ENCODE peak calls at places on chromosomes 6 and 20, in seven cellular contexts. One of them, this sample, is unnamed.

GRCh38 chr6:149362289-149362688 is 37.8 kb upstream of the SUMO4 start:
- DNase-seq in IMR-90: no peak
- DNase-seq in right lobe of liver: no peak
- DNase-seq in hepatocyte: no peak
- DNase-seq in right atrium auricular region: no peak
- DNase-seq in suprapubic skin: no peak
- DNase-seq in thoracic aorta: no peak
- DNase-seq in this sample: no peak

GRCh38 chr6:121826156-121826810 is 390.8 kb downstream of the GJA1 start:
- DNase-seq in suprapubic skin: no peak
- DNase-seq in hepatocyte: peak; percentile 27
- DNase-seq in right atrium auricular region: no peak
- DNase-seq in IMR-90: peak; percentile 95
- DNase-seq in right lobe of liver: no peak
- DNase-seq in thoracic aorta: no peak
- DNase-seq in this sample: no peak

GRCh38 chr6:154653853-154654252 is 79.4 kb upstream of the SCAF8 start:
- DNase-seq in hepatocyte: peak; percentile 65
- DNase-seq in suprapubic skin: no peak
- DNase-seq in right atrium auricular region: peak; percentile 62
- DNase-seq in thoracic aorta: peak; percentile 19
- DNase-seq in IMR-90: peak; percentile 87
- DNase-seq in right lobe of liver: no peak
- DNase-seq in this sample: no peak

GRCh38 chr20:1341561-1342265 is 12.8 kb upstream of the SDCBP2 start:
- DNase-seq in IMR-90: peak; percentile 80
- DNase-seq in suprapubic skin: no peak
- DNase-seq in right atrium auricular region: peak; percentile 38
- DNase-seq in right lobe of liver: no peak
- DNase-seq in hepatocyte: no peak
- DNase-seq in thoracic aorta: no peak
- DNase-seq in this sample: no peak

GRCh38 chr6:158047120-158047518 is 65.5 kb downstream of the SYNJ2 start:
- DNase-seq in suprapubic skin: peak; percentile 60
- DNase-seq in hepatocyte: peak; percentile 56
- DNase-seq in right lobe of liver: no peak
- DNase-seq in right atrium auricular region: no peak
- DNase-seq in thoracic aorta: no peak
- DNase-seq in IMR-90: peak; percentile 59
- DNase-seq in this sample: peak; percentile 66

GRCh38 chr6:18021166-18021850 is 33.9 kb upstream of the KIF13A start:
- DNase-seq in right lobe of liver: no peak
- DNase-seq in right atrium auricular region: no peak
- DNase-seq in suprapubic skin: no peak
- DNase-seq in hepatocyte: no peak
- DNase-seq in thoracic aorta: no peak
- DNase-seq in IMR-90: no peak
- DNase-seq in this sample: no peak

GRCh38 chr20:57461726-57462125 is 63.2 kb downstream of the CTCFL start:
- DNase-seq in IMR-90: no peak
- DNase-seq in right lobe of liver: no peak
- DNase-seq in hepatocyte: no peak
- DNase-seq in right atrium auricular region: no peak
- DNase-seq in thoracic aorta: no peak
- DNase-seq in suprapubic skin: no peak
- DNase-seq in this sample: no peak

GRCh38 chr6:41970436-41970846 is 28.8 kb upstream of the CCND3 start:
- DNase-seq in right lobe of liver: no peak
- DNase-seq in hepatocyte: no peak
- DNase-seq in thoracic aorta: no peak
- DNase-seq in suprapubic skin: no peak
- DNase-seq in right atrium auricular region: peak; percentile 59
- DNase-seq in IMR-90: peak; percentile 38
- DNase-seq in this sample: peak; percentile 51

GRCh38 chr6:170036916-170037315 is 254.0 kb downstream of the DLL1 start:
- DNase-seq in suprapubic skin: peak; percentile 32
- DNase-seq in IMR-90: no peak
- DNase-seq in thoracic aorta: no peak
- DNase-seq in hepatocyte: no peak
- DNase-seq in right atrium auricular region: no peak
- DNase-seq in right lobe of liver: no peak
- DNase-seq in this sample: peak; percentile 7

GRCh38 chr6:122620902-122621301 is 10.7 kb downstream of the PKIB start:
- DNase-seq in suprapubic skin: no peak
- DNase-seq in hepatocyte: no peak
- DNase-seq in right lobe of liver: no peak
- DNase-seq in thoracic aorta: no peak
- DNase-seq in IMR-90: peak; percentile 23
- DNase-seq in right atrium auricular region: no peak
- DNase-seq in this sample: no peak

GRCh38 chr6:163438298-163438939 is 23.9 kb downstream of the QKI start:
- DNase-seq in IMR-90: peak; percentile 27
- DNase-seq in right atrium auricular region: no peak
- DNase-seq in thoracic aorta: no peak
- DNase-seq in hepatocyte: no peak
- DNase-seq in suprapubic skin: no peak
- DNase-seq in right lobe of liver: no peak
- DNase-seq in this sample: no peak

GRCh38 chr6:163442336-163442735 is 27.8 kb downstream of the QKI start:
- DNase-seq in thoracic aorta: no peak
- DNase-seq in IMR-90: no peak
- DNase-seq in suprapubic skin: no peak
- DNase-seq in right lobe of liver: no peak
- DNase-seq in hepatocyte: no peak
- DNase-seq in right atrium auricular region: no peak
- DNase-seq in this sample: no peak

GRCh38 chr6:163436843-163437242 is 22.3 kb downstream of the QKI start:
- DNase-seq in suprapubic skin: no peak
- DNase-seq in IMR-90: no peak
- DNase-seq in thoracic aorta: no peak
- DNase-seq in hepatocyte: no peak
- DNase-seq in right lobe of liver: no peak
- DNase-seq in right atrium auricular region: no peak
- DNase-seq in this sample: no peak

GRCh38 chr6:163437466-163437865 is 22.9 kb downstream of the QKI start:
- DNase-seq in hepatocyte: no peak
- DNase-seq in right lobe of liver: no peak
- DNase-seq in IMR-90: no peak
- DNase-seq in suprapubic skin: no peak
- DNase-seq in thoracic aorta: no peak
- DNase-seq in right atrium auricular region: no peak
- DNase-seq in this sample: no peak

GRCh38 chr6:163438940-163439335 is 24.4 kb downstream of the QKI start:
- DNase-seq in thoracic aorta: no peak
- DNase-seq in hepatocyte: peak; percentile 16
- DNase-seq in right lobe of liver: peak; percentile 61
- DNase-seq in suprapubic skin: peak; percentile 73
- DNase-seq in IMR-90: no peak
- DNase-seq in right atrium auricular region: no peak
- DNase-seq in this sample: no peak
- H3K4me1 ChIP-seq in thoracic aorta: peaks cover 57% of the 10 kb centered on the region
- H3K4me1 ChIP-seq in hepatocyte: no peaks in the 10 kb centered on the region
- H3K4me1 ChIP-seq in right lobe of liver: peaks cover 55% of the 10 kb centered on the region
- H3K4me1 ChIP-seq in suprapubic skin: peaks cover 55% of the 10 kb centered on the region
- H3K4me1 ChIP-seq in IMR-90: peaks cover 2% of the 10 kb centered on the region
- H3K4me1 ChIP-seq in right atrium auricular region: peaks cover 88% of the 10 kb centered on the region
- H3K4me1 ChIP-seq in this sample: no peaks in the 10 kb centered on the region

GRCh38 chr20:8589956-8590355 is 457.9 kb downstream of the PLCB1 start:
- DNase-seq in right atrium auricular region: no peak
- DNase-seq in suprapubic skin: no peak
- DNase-seq in hepatocyte: no peak
- DNase-seq in right lobe of liver: no peak
- DNase-seq in thoracic aorta: no peak
- DNase-seq in IMR-90: peak; percentile 63
- DNase-seq in this sample: no peak

GRCh38 chr20:8581451-8582183 is 449.6 kb downstream of the PLCB1 start:
- DNase-seq in thoracic aorta: no peak
- DNase-seq in right atrium auricular region: no peak
- DNase-seq in right lobe of liver: no peak
- DNase-seq in suprapubic skin: no peak
- DNase-seq in IMR-90: no peak
- DNase-seq in hepatocyte: no peak
- DNase-seq in this sample: no peak

GRCh38 chr20:8583209-8584106 is 451.4 kb downstream of the PLCB1 start:
- DNase-seq in suprapubic skin: no peak
- DNase-seq in thoracic aorta: no peak
- DNase-seq in IMR-90: peak; percentile 17
- DNase-seq in right atrium auricular region: no peak
- DNase-seq in right lobe of liver: no peak
- DNase-seq in hepatocyte: peak; percentile 63
- DNase-seq in this sample: no peak

GRCh38 chr20:8587810-8588209 is 455.7 kb downstream of the PLCB1 start:
- DNase-seq in right lobe of liver: no peak
- DNase-seq in suprapubic skin: no peak
- DNase-seq in right atrium auricular region: no peak
- DNase-seq in thoracic aorta: no peak
- DNase-seq in IMR-90: no peak
- DNase-seq in hepatocyte: no peak
- DNase-seq in this sample: no peak

DNA sequence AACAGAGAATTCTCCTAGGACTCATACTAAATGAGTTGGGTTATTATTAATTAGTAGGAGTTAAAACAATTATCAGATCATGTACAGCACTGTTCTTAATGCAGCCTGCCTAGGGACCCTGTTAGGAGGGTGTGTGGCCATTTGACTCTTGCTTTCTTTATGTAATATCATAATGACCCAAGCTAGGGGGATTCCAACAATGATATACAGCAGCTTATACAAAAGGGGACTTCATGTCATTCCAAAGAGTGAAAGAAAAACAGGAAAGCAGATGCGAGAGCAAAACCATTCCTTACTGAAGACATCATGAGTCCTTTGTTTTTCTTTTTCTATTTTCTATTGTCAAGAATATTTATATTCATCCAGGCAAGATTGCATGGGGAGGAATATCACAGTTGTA is 455.2 kb downstream of the PLCB1 start:
- DNase-seq in right atrium auricular region: no peak
- DNase-seq in thoracic aorta: no peak
- DNase-seq in IMR-90: no peak
- DNase-seq in hepatocyte: no peak
- DNase-seq in suprapubic skin: no peak
- DNase-seq in right lobe of liver: no peak
- DNase-seq in this sample: no peak
- H3K27ac ChIP-seq in right atrium auricular region: no peak overlapping the region
- H3K27ac ChIP-seq in thoracic aorta: no peak overlapping the region
- H3K27ac ChIP-seq in IMR-90: no peak overlapping the region
- H3K27ac ChIP-seq in hepatocyte: no peak overlapping the region
- H3K27ac ChIP-seq in suprapubic skin: no peak overlapping the region
- H3K27ac ChIP-seq in right lobe of liver: no peak overlapping the region
- H3K27ac ChIP-seq in this sample: no peak overlapping the region

GRCh38 chr6:167654389-167654788 is 172.3 kb upstream of the AFDN start:
- DNase-seq in thoracic aorta: no peak
- DNase-seq in right lobe of liver: no peak
- DNase-seq in right atrium auricular region: no peak
- DNase-seq in IMR-90: no peak
- DNase-seq in hepatocyte: no peak
- DNase-seq in suprapubic skin: peak; percentile 11
- DNase-seq in this sample: no peak
- H3K9me3 ChIP-seq in thoracic aorta: no peaks in the 10 kb centered on the region
- H3K9me3 ChIP-seq in right lobe of liver: no peaks in the 10 kb centered on the region
- H3K9me3 ChIP-seq in right atrium auricular region: no peaks in the 10 kb centered on the region
- H3K9me3 ChIP-seq in IMR-90: peaks cover 57% of the 10 kb centered on the region
- H3K9me3 ChIP-seq in hepatocyte: no peaks in the 10 kb centered on the region
- H3K9me3 ChIP-seq in suprapubic skin: no peaks in the 10 kb centered on the region
- H3K9me3 ChIP-seq in this sample: no peaks in the 10 kb centered on the region

DNA sequence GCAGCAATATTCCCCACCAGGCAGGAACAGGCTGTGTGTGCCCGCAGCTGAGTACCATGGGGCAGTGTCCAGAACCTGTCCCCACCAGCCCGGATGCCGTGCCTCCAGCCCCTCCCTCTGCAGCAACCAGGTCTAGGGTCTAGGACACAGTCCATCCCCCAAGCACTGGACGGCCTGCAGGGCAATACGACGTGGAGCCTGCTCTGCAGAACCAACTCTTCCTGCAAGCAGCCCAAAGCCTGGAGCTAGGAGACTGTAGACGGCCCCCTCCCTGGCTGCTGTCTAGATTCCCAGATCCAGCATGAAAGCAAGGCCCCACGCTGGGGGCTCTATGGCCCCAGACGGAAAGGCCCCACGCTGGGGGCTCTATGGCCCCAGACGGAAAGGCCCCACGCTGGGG is 128.2 kb upstream of the AFDN start:
- DNase-seq in hepatocyte: no peak
- DNase-seq in IMR-90: no peak
- DNase-seq in right atrium auricular region: no peak
- DNase-seq in suprapubic skin: no peak
- DNase-seq in right lobe of liver: no peak
- DNase-seq in thoracic aorta: no peak
- DNase-seq in this sample: no peak
- H3K4me1 ChIP-seq in hepatocyte: peaks cover 15% of the 10 kb centered on the region
- H3K4me1 ChIP-seq in IMR-90: no peaks in the 10 kb centered on the region
- H3K4me1 ChIP-seq in right atrium auricular region: peaks cover 19% of the 10 kb centered on the region
- H3K4me1 ChIP-seq in suprapubic skin: peaks cover 15% of the 10 kb centered on the region
- H3K4me1 ChIP-seq in right lobe of liver: no peaks in the 10 kb centered on the region
- H3K4me1 ChIP-seq in thoracic aorta: no peaks in the 10 kb centered on the region
- H3K4me1 ChIP-seq in this sample: no peaks in the 10 kb centered on the region

GRCh38 chr6:160160929-160161646 is 39.5 kb downstream of the SLC22A1 start:
- DNase-seq in suprapubic skin: no peak
- DNase-seq in right lobe of liver: no peak
- DNase-seq in right atrium auricular region: peak; percentile 43
- DNase-seq in hepatocyte: no peak
- DNase-seq in thoracic aorta: no peak
- DNase-seq in IMR-90: no peak
- DNase-seq in this sample: no peak
- H3K27ac ChIP-seq in suprapubic skin: no peak overlapping the region
- H3K27ac ChIP-seq in right lobe of liver: peak overlapping the region; percentile 95
- H3K27ac ChIP-seq in right atrium auricular region: no peak overlapping the region
- H3K27ac ChIP-seq in hepatocyte: no peak overlapping the region
- H3K27ac ChIP-seq in thoracic aorta: no peak overlapping the region
- H3K27ac ChIP-seq in IMR-90: no peak overlapping the region
- H3K27ac ChIP-seq in this sample: no peak overlapping the region

DNA sequence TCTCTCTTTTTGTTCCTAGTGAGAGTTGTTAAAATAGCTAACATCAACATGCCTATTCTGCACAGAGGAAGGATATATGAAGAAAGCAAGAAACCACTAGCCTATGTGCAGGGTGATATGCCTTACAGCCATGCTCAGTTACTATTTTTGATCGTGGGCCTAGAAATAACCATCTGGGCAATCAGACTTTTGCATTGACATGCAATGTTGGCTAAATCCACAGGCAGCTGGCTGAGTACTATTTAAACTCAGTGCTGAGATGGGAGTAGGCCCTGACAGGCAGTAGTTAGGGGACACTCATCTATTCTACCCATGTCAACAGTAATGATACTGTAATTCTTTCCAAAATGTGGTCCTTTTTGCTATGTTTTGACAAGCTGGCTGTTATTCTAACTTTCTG is 89.6 kb downstream of the HDGFL1 start:
- DNase-seq in thoracic aorta: no peak
- DNase-seq in hepatocyte: no peak
- DNase-seq in IMR-90: no peak
- DNase-seq in suprapubic skin: no peak
- DNase-seq in right atrium auricular region: no peak
- DNase-seq in right lobe of liver: no peak
- DNase-seq in this sample: no peak
- H3K9me3 ChIP-seq in thoracic aorta: no peaks in the 10 kb centered on the region
- H3K9me3 ChIP-seq in hepatocyte: no peaks in the 10 kb centered on the region
- H3K9me3 ChIP-seq in IMR-90: no peaks in the 10 kb centered on the region
- H3K9me3 ChIP-seq in suprapubic skin: no peaks in the 10 kb centered on the region
- H3K9me3 ChIP-seq in right atrium auricular region: no peaks in the 10 kb centered on the region
- H3K9me3 ChIP-seq in right lobe of liver: no peaks in the 10 kb centered on the region
- H3K9me3 ChIP-seq in this sample: no peaks in the 10 kb centered on the region

This sample was measured in tibial artery.